ENCODE peak calls at places on chromosomes 2 and 18, in four cellular contexts. T is K562, C is lower lobe of right lung, U is A549. R is an unnamed sample.

GRCh38 chr2:216371756-216372702 is at the start of gene MARCHF4:
- DNase-seq in T (peak), C (peak), U (peak), R (peak)

GRCh38 chr18:76875390-76876330 is 53.3 kb downstream of the ZNF236 start:
- DNase-seq in T (peak), C (no peak), U (peak), R (no peak)

GRCh38 chr2:74576830-74577229 is 22.3 kb downstream of the DOK1 start:
- DNase-seq in T (no peak), C (no peak), U (no peak), R (no peak)

GRCh38 chr18:48543228-48543627 is 4.4 kb downstream of the CTIF start:
- DNase-seq in T (peak), C (no peak), U (no peak), R (no peak)

GRCh38 chr2:95062247-95062646 is 36.7 kb downstream of the MAL start:
- DNase-seq in T (no peak), C (no peak), U (no peak), R (no peak)

GRCh38 chr18:3251963-3252277 is 4.3 kb downstream of the MYL12A start:
- DNase-seq in T (no peak), C (no peak), U (no peak), R (no peak)

GRCh38 chr2:197108758-197109157 is 182.3 kb upstream of the PGAP1 start:
- DNase-seq in T (no peak), C (no peak), U (peak), R (peak)

GRCh38 chr2:46034535-46034934 is 262.7 kb upstream of the EPAS1 start:
- DNase-seq in T (no peak), C (no peak), U (no peak), R (no peak)

GRCh38 chr2:75076088-75076487 is 117.6 kb downstream of the POLE4 start:
- DNase-seq in T (no peak), C (no peak), U (no peak), R (no peak)

GRCh38 chr2:74002515-74003391 is 18.0 kb downstream of the TET3 start:
- DNase-seq in T (peak), C (peak), U (peak), R (peak)

GRCh38 chr18:49814147-49814499 is 790 bp upstream of the ACAA2 start:
- DNase-seq in T (peak), C (no peak), U (peak), R (peak)

GRCh38 chr2:85398426-85399182 is 11.6 kb downstream of the CAPG start:
- DNase-seq in T (no peak), C (no peak), U (no peak), R (no peak)

GRCh38 chr2:130827502-130828251 is 9.0 kb upstream of the ARHGEF4 start:
- DNase-seq in T (no peak), C (peak), U (no peak), R (no peak)

GRCh38 chr2:199955007-199955338 is 318 bp downstream of the TYW5 start:
- DNase-seq in T (no peak), C (no peak), U (no peak), R (no peak)

GRCh38 chr2:24315669-24316068 is 44.7 kb downstream of the ITSN2 start:
- DNase-seq in T (no peak), C (no peak), U (no peak), R (no peak)

GRCh38 chr2:39934851-39935250 is 155.8 kb upstream of the THUMPD2 start:
- DNase-seq in T (no peak), C (no peak), U (no peak), R (no peak)

GRCh38 chr18:61926532-61926931 is 33.7 kb upstream of the RNF152 start:
- DNase-seq in T (no peak), C (no peak), U (no peak), R (no peak)

GRCh38 chr2:157792345-157793052 is 83.6 kb downstream of the ACVR1 start:
- DNase-seq in T (peak), C (no peak), U (no peak), R (no peak)

GRCh38 chr2:149068996-149069888 is 30.7 kb downstream of the LYPD6B start:
- DNase-seq in T (no peak), C (no peak), U (no peak), R (no peak)

GRCh38 chr18:69408522-69408921 is 7.8 kb downstream of the DOK6 start:
- DNase-seq in T (no peak), C (no peak), U (no peak), R (no peak)

GRCh38 chr2:43021791-43022500 is 204.5 kb downstream of the ZFP36L2 start:
- DNase-seq in T (peak), C (no peak), U (no peak), R (peak)

GRCh38 chr2:26623541-26624497 is 17.3 kb downstream of the CIB4 start:
- DNase-seq in T (peak), C (peak), U (no peak), R (no peak)

GRCh38 chr2:198630384-198630783 is 826.0 kb downstream of the PLCL1 start:
- DNase-seq in T (no peak), C (no peak), U (no peak), R (no peak)

GRCh38 chr2:10184421-10184820 is 61.9 kb downstream of the RRM2 start:
- DNase-seq in T (no peak), C (no peak), U (no peak), R (no peak)

GRCh38 chr2:159175182-159175581 is 111.3 kb downstream of the WDSUB1 start:
- DNase-seq in T (peak), C (no peak), U (no peak), R (no peak)

GRCh38 chr2:47208852-47209606 is 53.9 kb upstream of the STPG4 start:
- DNase-seq in T (no peak), C (no peak), U (peak), R (no peak)

GRCh38 chr2:205892141-205893064 is 193.6 kb downstream of the INO80D start:
- DNase-seq in T (no peak), C (peak), U (no peak), R (no peak)

GRCh38 chr2:71530246-71530986 is 77.1 kb downstream of the DYSF start:
- DNase-seq in T (peak), C (no peak), U (peak), R (no peak)

GRCh38 chr2:231648579-231649174 is 56.0 kb downstream of the TEX44 start:
- DNase-seq in T (no peak), C (peak), U (peak), R (peak)

GRCh38 chr2:16149349-16150243 is 209.2 kb downstream of the MYCN start:
- DNase-seq in T (no peak), C (no peak), U (no peak), R (no peak)

GRCh38 chr2:16037808-16038457 is 97.6 kb downstream of the MYCN start:
- DNase-seq in T (no peak), C (no peak), U (no peak), R (no peak)

GRCh38 chr18:22507055-22507454 is 89.3 kb upstream of the CTAGE1 start:
- DNase-seq in T (no peak), C (no peak), U (no peak), R (no peak)

GRCh38 chr18:22504251-22504650 is 86.5 kb upstream of the CTAGE1 start:
- DNase-seq in T (no peak), C (no peak), U (no peak), R (no peak)

GRCh38 chr18:22504665-22505064 is 87.0 kb upstream of the CTAGE1 start:
- DNase-seq in T (no peak), C (no peak), U (peak), R (no peak)

GRCh38 chr18:22505136-22505535 is 87.4 kb upstream of the CTAGE1 start:
- DNase-seq in T (no peak), C (no peak), U (no peak), R (no peak)

GRCh38 chr18:22503803-22504202 is 86.1 kb upstream of the CTAGE1 start:
- DNase-seq in T (no peak), C (no peak), U (no peak), R (no peak)
- H3K27ac ChIP-seq in T (no peak), C (peak), U (no peak), R (no peak)

DNA sequence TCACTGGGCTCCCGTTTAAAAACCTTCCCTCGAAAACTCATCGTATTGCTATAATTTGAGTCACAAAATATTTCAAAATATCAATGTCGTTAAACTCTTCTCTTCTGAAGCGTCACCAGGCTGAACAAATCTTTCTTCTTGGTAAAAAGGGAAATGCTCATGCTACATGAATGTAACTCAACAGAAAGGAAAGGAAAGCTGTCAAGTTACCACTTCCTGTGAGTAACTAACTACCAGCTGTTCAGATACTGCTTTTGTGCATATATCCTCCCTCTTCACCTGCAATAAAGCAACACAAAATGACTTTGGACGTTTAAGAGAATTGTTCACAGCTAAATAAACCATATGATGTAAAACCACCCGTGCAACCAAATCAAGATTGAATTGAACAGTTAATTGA is 95.4 kb downstream of the DOCK10 start:
- DNase-seq in T (no peak), C (no peak), U (no peak), R (no peak)
- H3K27ac ChIP-seq in T (no peak), C (peak), U (no peak), R (no peak)

GRCh38 chr2:28637648-28638047 is 114.0 kb upstream of the PPP1CB start:
- DNase-seq in T (no peak), C (no peak), U (no peak), R (no peak)
- H3K27ac ChIP-seq in T (no peak), C (peak), U (no peak), R (no peak)

DNA sequence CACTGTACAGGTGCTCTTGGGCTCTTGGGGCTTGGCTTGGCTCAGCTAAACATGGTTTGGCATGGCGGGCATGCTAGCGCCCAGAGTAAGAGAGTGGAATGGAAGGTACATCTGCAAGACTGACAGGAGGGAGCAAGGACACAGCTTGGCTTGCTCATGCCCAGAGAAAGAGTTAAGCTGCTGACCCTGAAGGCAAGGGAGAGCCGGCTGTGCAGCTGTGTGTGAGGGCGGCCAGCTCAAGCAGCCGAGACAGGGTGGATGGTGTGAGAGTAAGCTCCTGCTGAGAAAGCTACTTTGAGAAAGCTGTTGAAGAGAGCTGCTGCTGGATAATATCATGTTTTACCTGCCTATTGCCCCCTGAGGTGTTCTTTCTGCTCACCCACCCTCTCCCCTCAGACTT is 135.6 kb downstream of the CCBE1 start:
- DNase-seq in T (no peak), C (no peak), U (no peak), R (no peak)
- H3K27ac ChIP-seq in T (no peak), C (no peak), U (no peak), R (no peak)

DNA sequence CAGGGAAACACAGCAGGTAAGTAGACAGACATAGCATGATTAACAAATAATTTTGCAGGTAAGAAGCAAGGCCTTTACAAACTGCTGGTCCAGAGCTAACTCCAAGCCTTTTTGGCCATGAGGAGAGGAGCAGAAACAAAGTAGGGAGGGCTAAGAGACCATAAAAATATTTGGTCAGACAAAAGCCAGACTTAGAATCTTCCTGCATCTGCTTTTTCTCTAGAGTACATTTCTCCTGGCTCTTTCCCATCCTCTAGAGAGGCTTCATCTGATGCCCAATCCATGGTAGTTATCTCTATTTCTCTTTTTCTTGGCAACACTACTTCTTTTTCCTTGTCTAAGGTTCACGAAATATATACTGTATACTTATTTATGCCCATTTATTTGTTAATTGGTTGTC is 577.1 kb downstream of the PIK3C3 start:
- DNase-seq in T (no peak), C (no peak), U (no peak), R (no peak)
- H3K27ac ChIP-seq in T (no peak), C (no peak), U (no peak), R (no peak)

GRCh38 chr2:30113617-30114293 is 33.1 kb upstream of the YPEL5 start:
- DNase-seq in T (no peak), C (no peak), U (peak), R (no peak)
- H3K27ac ChIP-seq in T (no peak), C (no peak), U (no peak), R (no peak)